ENCODE peak calls at places on chromosomes 1 and 21, in four cellular contexts. P is epithelial cell of esophagus, A is brain microvascular endothelial cell, M is endothelial cell. R is an unnamed sample.

GRCh38 chr1:176205322-176205914 is 1.7 kb downstream of the COP1 start:
- DNase-seq in M (no peak), P (peak), A (no peak), R (peak)

GRCh38 chr1:198806861-198807260 is 168.0 kb downstream of the PTPRC start:
- DNase-seq in P (no peak), A (no peak), M (no peak), R (no peak)

GRCh38 chr1:161763522-161764098 is 2.5 kb upstream of the ATF6 start:
- DNase-seq in P (peak), M (no peak), A (no peak), R (peak)

GRCh38 chr1:232767381-232768074 is 37.7 kb upstream of the MAP10 start:
- DNase-seq in A (peak), P (peak), M (no peak), R (peak)

GRCh38 chr1:27122652-27123051 is 32.3 kb downstream of the SLC9A1 start:
- DNase-seq in M (no peak), P (peak), A (peak), R (peak)

GRCh38 chr1:217953922-217954321 is 322.8 kb downstream of the SPATA17 start:
- DNase-seq in M (no peak), P (peak), A (no peak), R (peak)

GRCh38 chr1:214650664-214651063 is 47.7 kb downstream of the CENPF start:
- DNase-seq in M (no peak), A (no peak), P (no peak), R (no peak)

GRCh38 chr1:93715529-93716126 is 34.0 kb upstream of the BCAR3 start:
- DNase-seq in P (no peak), M (no peak), A (no peak), R (no peak)

GRCh38 chr1:30447701-30448100 is 275.7 kb downstream of the MATN1 start:
- DNase-seq in A (no peak), P (no peak), M (no peak), R (no peak)

GRCh38 chr1:7589080-7589735 is 181.9 kb upstream of the VAMP3 start:
- DNase-seq in P (no peak), M (no peak), A (no peak), R (no peak)

GRCh38 chr21:34986561-34987533 is 62.3 kb downstream of the RUNX1 start:
- DNase-seq in M (no peak), A (peak), P (peak), R (no peak)

GRCh38 chr1:47491341-47491753 is 53.5 kb downstream of the FOXD2 start:
- DNase-seq in M (no peak), P (no peak), A (no peak), R (no peak)

GRCh38 chr1:180268556-180269044 is 38.5 kb downstream of the LHX4 start:
- DNase-seq in A (no peak), M (no peak), P (no peak), R (no peak)

GRCh38 chr1:210123924-210124589 is 108.5 kb upstream of the SERTAD4 start:
- DNase-seq in A (peak), M (no peak), P (peak), R (peak)

GRCh38 chr1:156510709-156511108 is 10.1 kb upstream of the MEF2D start:
- DNase-seq in A (no peak), M (no peak), P (peak), R (peak)

GRCh38 chr1:45887156-45887842 is 83.9 kb downstream of the MAST2 start:
- DNase-seq in M (no peak), P (no peak), A (no peak), R (no peak)

GRCh38 chr1:186078245-186078644 is 296.8 kb downstream of the TPR start:
- DNase-seq in M (no peak), A (no peak), P (peak), R (no peak)

GRCh38 chr1:20587639-20588017 is 1.3 kb upstream of the CDA start:
- DNase-seq in M (no peak), A (peak), P (peak), R (peak)

GRCh38 chr1:64033667-64034215 is 169.7 kb upstream of the UBE2U start:
- DNase-seq in P (no peak), M (no peak), A (peak), R (no peak)

GRCh38 chr1:216502528-216503162 is 79.4 kb upstream of the USH2A start:
- DNase-seq in M (no peak), A (no peak), P (no peak), R (no peak)

GRCh38 chr1:172041689-172042088 is 200.4 kb downstream of the DNM3 start:
- DNase-seq in A (no peak), M (no peak), P (peak), R (peak)

GRCh38 chr1:32758177-32758794 is 55.7 kb upstream of the SYNC start:
- DNase-seq in M (no peak), P (no peak), A (no peak), R (no peak)

GRCh38 chr1:147086129-147086528 is 86.1 kb downstream of the PRKAB2 start:
- DNase-seq in A (no peak), P (no peak), M (no peak), R (no peak)

GRCh38 chr1:109530457-109531204 is 9.0 kb upstream of the GPR61 start:
- DNase-seq in P (no peak), M (no peak), A (no peak), R (no peak)

GRCh38 chr1:14599173-14599754 is 779 bp downstream of the KAZN start:
- DNase-seq in A (no peak), M (peak), P (no peak), R (no peak)

GRCh38 chr1:232933026-232933425 is 17.4 kb upstream of the NTPCR start:
- DNase-seq in P (no peak), A (no peak), M (no peak), R (no peak)

GRCh38 chr1:175877939-175878730 is 134.7 kb upstream of the TNR start:
- DNase-seq in M (no peak), P (no peak), A (no peak), R (peak)

GRCh38 chr1:203056516-203056915 is 29.3 kb downstream of the MYOG start:
- DNase-seq in M (no peak), A (no peak), P (no peak), R (peak)

GRCh38 chr1:156709743-156710489 is 4.5 kb upstream of the CRABP2 start:
- DNase-seq in M (no peak), P (peak), A (no peak), R (peak)

DNA sequence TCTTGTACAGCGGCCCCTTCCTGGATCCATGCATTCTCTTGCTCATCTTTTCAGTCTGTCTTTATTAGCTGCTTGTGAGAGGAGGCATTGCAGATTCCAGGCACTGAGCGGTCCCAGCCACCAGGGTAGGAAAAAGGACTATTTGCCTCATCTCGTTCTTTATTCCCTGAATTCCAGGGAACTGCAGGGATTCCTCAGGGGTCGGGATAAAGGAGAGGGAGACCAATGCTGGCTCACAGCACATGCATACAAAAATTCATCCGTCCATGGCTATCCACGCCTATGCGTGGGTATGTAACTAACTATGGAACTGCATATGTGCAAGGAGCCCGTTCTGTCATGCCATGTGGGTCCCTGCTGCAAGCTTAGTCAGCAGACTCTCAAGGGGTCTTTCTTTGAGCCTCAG is 879 bp upstream of the PLPPR5 start:
- DNase-seq in M (peak), P (no peak), A (peak), R (no peak)
- TF ChIP-seq CTCF in M (no peak), P (no peak), A (peak), R (no peak)

GRCh38 chr1:105317976-105318375 is 1568.3 kb downstream of the AMY1C start:
- DNase-seq in P (no peak), A (no peak), M (no peak), R (no peak)
- TF ChIP-seq CTCF in P (no peak), A (no peak), M (no peak), R (no peak)

GRCh38 chr21:43644609-43645008 is 14.7 kb downstream of the HSF2BP start:
- DNase-seq in A (peak), P (peak), M (no peak), R (peak)

GRCh38 chr21:43645987-43646386 is 13.3 kb downstream of the HSF2BP start:
- DNase-seq in P (no peak), M (no peak), A (no peak), R (no peak)

GRCh38 chr21:43646550-43647260 is 12.6 kb downstream of the HSF2BP start:
- DNase-seq in P (peak), M (peak), A (peak), R (peak)

GRCh38 chr21:43643193-43643592 is 16.1 kb downstream of the HSF2BP start:
- DNase-seq in A (no peak), M (no peak), P (no peak), R (no peak)

GRCh38 chr21:43645414-43645891 is 13.8 kb downstream of the HSF2BP start:
- DNase-seq in A (peak), P (peak), M (peak), R (peak)
- TF ChIP-seq CTCF in A (peak), P (peak), M (no peak), R (peak)

DNA sequence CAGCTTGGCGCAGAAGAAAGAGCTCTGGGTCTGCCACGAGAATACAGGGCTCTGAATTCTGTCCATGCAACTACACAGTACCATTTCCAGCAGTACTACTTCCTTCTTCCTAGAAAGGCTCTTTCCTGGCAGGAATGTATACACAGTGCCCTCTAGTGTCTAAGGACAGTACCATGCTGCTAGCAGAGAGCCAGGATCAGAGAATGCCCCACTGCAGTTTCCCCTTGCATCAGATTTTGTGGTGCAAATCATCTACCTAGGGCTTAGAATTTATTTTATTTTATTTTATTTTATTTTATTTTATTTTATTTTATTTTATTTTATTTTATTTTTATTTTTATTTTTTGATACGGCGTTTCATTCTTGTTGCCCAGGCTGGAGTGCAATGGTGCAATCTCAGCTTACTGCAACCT is 50.8 kb downstream of the PAX7 start:
- DNase-seq in A (no peak), P (peak), M (peak), R (peak)
- TF ChIP-seq CTCF in A (peak), P (peak), M (peak), R (peak)

DNA sequence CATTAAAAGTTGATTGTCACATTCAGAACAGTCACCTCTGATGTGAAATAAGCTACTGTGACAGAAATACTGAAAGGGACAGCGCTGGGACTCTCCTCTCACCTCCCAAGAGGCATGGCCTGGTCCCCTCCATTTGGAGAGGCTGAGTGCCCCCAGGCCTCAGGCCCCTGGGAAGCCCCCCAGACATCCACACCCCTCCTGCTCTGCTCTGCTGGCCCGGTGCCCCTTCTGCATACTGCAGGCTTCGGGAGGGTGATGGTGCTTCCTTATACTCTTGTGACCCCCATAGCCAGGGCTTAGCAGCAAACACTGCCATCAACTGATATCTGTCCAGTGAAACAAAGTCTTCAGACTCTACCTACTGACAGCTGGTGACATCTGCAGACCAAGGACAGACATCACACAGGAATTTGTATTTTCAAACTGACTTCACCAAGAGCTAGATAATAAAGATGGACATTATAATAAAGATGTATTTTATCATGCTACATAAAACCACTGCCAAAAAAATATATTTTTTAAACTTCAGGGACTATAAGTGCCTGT is 36.9 kb downstream of the C2CD2 start:
- DNase-seq in A (no peak), P (no peak), M (no peak), R (no peak)
- TF ChIP-seq CTCF in A (peak), P (no peak), M (no peak), R (no peak)

DNA sequence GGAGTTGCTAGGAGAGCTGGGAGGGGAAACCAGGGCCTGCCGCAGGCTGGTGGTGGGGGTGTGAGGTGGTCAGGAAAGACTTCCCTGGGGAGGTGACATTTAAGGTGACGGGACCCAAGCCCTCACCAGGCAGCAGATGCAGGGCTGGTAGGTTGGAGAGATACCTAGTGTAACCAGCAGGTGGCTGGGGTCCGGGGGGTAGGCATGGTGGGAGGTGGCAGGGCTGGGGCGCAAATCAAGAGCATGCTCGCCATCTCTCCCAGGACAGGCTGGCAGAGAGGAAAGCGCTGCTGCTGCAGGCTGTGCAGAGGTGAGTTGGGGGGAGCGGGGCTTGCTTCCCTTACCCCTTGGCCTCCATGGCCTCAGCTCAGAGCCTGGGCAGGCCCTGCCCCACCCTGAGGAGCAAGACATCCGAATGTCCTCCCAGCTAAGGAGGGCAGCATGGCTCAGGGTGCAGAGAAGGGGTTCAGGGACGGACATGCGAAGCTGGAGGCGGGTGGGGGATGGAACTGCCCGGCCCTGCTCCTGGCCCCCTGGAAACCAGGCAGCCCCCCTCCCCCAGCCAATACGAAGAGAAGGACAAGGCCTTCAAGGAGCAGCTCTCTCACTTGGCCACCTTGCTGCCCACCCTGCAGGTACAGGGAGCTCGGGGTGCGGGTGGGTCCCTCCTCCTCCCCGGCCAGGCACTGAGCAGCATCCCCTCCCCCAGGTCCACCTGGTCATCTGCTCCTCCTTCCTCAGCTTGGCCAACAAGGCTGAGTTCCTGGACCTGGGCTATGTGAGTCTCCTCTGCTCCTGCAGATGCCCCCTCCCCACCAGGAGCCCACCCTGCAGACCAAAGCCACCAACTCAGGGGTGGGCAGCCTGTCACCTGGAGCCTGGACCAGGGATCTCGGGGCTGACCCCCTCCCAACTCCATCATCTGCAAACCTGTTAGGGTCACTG is 4.0 kb downstream of the RNF207 start:
- DNase-seq in M (no peak), A (no peak), P (no peak), R (no peak)
- TF ChIP-seq CTCF in M (no peak), A (peak), P (peak), R (no peak)